ENCODE peak calls at places on chromosomes 5 and 9, in eight cellular contexts. Y is brain microvascular endothelial cell, S is activated B cell treated with CpG ODN at 0.5 μM for 24 hours, I is hepatocyte, K is fibroblast of lung, L is H1, Q is RWPE1, X is left lung. G is an unnamed sample.

GRCh38 chr5:178333821-178334481 is 101.3 kb upstream of the PHYKPL start:
- DNase-seq in S (no peak), L (no peak), I (no peak), Y (no peak), K (no peak), X (no peak), Q (no peak), G (no peak)

GRCh38 chr5:109619661-109620060 is 70.1 kb upstream of the MAN2A1 start:
- DNase-seq in Q (no peak), I (no peak), L (no peak), X (no peak), Y (no peak), K (no peak), S (no peak), G (no peak)

GRCh38 chr5:133996683-133997252 is 8.0 kb downstream of the VDAC1 start:
- DNase-seq in S (no peak), K (no peak), Q (no peak), X (no peak), L (no peak), Y (no peak), I (no peak), G (no peak)

GRCh38 chr9:131709741-131710499 is 30.0 kb downstream of the RAPGEF1 start:
- DNase-seq in L (no peak), X (no peak), I (no peak), Q (peak), S (no peak), Y (peak), K (peak), G (no peak)

GRCh38 chr9:93298498-93299417 is 114.8 kb downstream of the WNK2 start:
- DNase-seq in Q (no peak), S (no peak), K (no peak), I (no peak), L (no peak), X (no peak), Y (no peak), G (no peak)

GRCh38 chr5:16518606-16519005 is 53.0 kb upstream of the ZNF622 start:
- DNase-seq in I (no peak), S (no peak), L (no peak), X (no peak), Q (no peak), K (no peak), Y (no peak), G (no peak)

GRCh38 chr5:73692981-73693380 is 67.0 kb downstream of the ARHGEF28 start:
- DNase-seq in X (no peak), L (no peak), I (no peak), K (no peak), Q (no peak), S (no peak), Y (no peak), G (no peak)

GRCh38 chr5:174837919-174838902 is 113.8 kb downstream of the MSX2 start:
- DNase-seq in K (peak), Y (peak), X (no peak), L (no peak), S (no peak), Q (peak), I (peak), G (no peak)

GRCh38 chr5:147989239-147989638 is 74.5 kb upstream of the SPINK5 start:
- DNase-seq in X (no peak), L (no peak), K (no peak), S (no peak), Q (no peak), Y (no peak), I (no peak), G (no peak)

GRCh38 chr5:143051244-143052058 is 281.3 kb downstream of the ARHGAP26 start:
- DNase-seq in L (no peak), Q (peak), S (no peak), X (no peak), K (peak), I (peak), Y (peak), G (no peak)

GRCh38 chr9:72588336-72588735 is 66.9 kb downstream of the TMC1 start:
- DNase-seq in Q (no peak), X (no peak), S (no peak), K (peak), I (no peak), L (no peak), Y (no peak), G (no peak)

GRCh38 chr5:76332102-76332501 is 71.0 kb upstream of the IQGAP2 start:
- DNase-seq in X (no peak), K (no peak), Q (no peak), L (no peak), I (peak), Y (no peak), S (no peak), G (no peak)

GRCh38 chr5:113448224-113448623 is 13.4 kb upstream of the TSSK1B start:
- DNase-seq in L (no peak), Q (no peak), X (no peak), Y (no peak), S (no peak), K (no peak), I (no peak), G (no peak)

GRCh38 chr5:113451797-113452196 is 17.0 kb upstream of the TSSK1B start:
- DNase-seq in S (no peak), Q (no peak), I (no peak), X (no peak), L (no peak), Y (no peak), K (no peak), G (no peak)

GRCh38 chr5:178078197-178078995 is 34.9 kb upstream of the N4BP3 start:
- DNase-seq in Q (peak), S (no peak), X (no peak), Y (peak), K (peak), I (no peak), L (no peak), G (no peak)

GRCh38 chr5:128304121-128304520 is 220.6 kb downstream of the SLC12A2 start:
- DNase-seq in I (peak), K (peak), X (no peak), S (no peak), Q (peak), L (no peak), Y (peak), G (no peak)

DNA sequence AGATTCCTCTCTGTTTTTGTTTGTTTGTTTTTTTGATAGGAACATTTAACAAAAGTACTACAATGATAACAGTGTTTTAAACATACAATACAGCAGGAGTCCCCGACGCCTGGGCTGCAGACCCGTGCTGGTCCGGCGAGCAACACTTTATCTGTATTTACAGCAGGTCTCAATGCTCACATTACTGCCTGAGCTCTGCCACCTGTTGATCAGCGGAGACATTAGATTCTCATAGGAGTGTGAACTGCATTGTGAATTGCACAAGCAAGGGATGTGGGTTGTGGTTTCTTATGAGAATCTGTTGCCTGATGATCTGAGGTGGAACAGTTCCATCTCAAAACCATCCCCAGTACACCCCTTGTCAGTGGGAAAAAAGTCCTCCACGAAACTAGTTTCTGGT is 1068.5 kb upstream of the CDH10 start:
- DNase-seq in S (no peak), Y (no peak), K (no peak), X (peak), I (peak), L (peak), Q (no peak), G (no peak)
- TF ChIP-seq CTCF in S (no peak), Y (no peak), K (no peak), X (no peak), I (peak), L (no peak), Q (no peak), G (no peak)

DNA sequence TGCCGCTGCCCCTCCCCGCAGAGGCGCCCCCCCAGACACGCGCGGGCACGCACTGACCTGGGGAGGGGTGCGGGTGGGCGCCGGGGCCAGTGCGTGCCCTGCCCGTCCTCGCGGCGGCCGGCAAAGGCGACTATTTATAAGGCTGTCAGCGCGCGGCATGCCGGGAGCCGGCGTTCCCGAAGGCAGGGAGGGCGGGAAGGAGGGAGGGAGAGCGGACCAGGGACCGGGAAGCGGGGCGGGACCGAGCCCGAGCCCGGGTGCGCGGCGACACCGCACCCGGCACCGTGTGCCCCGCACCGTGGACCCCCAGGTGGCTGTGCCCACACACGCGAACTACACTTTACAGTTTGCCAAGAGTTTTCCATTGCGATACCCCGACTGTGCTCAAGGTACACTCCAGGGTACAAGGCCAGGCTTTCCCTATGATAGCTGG is at the start of gene AK1:
- DNase-seq in Y (peak), I (peak), K (peak), L (no peak), S (no peak), X (peak), Q (peak), G (no peak)
- TF ChIP-seq CTCF in Y (no peak), I (no peak), K (no peak), L (no peak), S (no peak), X (no peak), Q (no peak), G (no peak)

GRCh38 chr5:60149081-60149480 is 255.6 kb upstream of the PDE4D start:
- DNase-seq in X (no peak), Q (no peak), L (no peak), S (no peak), K (no peak), Y (no peak), I (no peak), G (no peak)
- TF ChIP-seq CTCF in X (no peak), Q (no peak), L (no peak), S (no peak), K (no peak), Y (no peak), I (no peak), G (no peak)

DNA sequence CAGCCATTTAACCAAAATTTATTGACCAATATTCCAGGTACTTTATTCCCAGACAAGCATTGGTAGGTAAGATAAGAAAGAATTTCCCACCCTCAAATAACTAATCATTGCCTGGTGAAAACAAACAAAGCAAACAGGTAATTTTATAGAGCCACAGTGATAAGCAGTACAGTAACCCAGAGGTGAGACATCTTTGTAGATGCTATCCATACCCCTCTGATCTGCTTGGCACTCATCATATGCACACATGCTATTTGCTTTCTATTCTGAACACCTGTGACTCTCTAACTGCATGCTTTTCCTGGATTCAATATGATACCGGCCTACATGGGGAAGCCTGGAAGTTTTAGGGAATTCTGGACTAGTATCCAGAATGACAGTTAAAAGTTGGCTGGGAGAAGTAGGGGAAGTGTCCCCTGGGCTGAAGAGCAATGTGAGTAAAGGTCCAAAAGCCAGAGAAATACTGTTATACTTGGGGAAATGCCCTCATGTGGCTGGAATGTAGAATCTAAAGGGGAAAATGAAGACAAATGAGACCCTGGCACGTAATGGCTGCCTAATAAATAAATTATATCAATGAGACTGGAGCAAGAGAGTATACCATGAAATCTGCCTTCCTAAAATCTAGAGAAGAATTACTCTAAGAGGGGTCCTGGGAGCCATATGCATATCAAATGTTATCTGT is 243.8 kb upstream of the ADAMTSL1 start:
- DNase-seq in I (no peak), Y (no peak), L (no peak), S (no peak), X (no peak), Q (no peak), K (no peak), G (no peak)
- TF ChIP-seq CTCF in I (peak), Y (peak), L (peak), S (no peak), X (no peak), Q (no peak), K (no peak), G (no peak)

DNA sequence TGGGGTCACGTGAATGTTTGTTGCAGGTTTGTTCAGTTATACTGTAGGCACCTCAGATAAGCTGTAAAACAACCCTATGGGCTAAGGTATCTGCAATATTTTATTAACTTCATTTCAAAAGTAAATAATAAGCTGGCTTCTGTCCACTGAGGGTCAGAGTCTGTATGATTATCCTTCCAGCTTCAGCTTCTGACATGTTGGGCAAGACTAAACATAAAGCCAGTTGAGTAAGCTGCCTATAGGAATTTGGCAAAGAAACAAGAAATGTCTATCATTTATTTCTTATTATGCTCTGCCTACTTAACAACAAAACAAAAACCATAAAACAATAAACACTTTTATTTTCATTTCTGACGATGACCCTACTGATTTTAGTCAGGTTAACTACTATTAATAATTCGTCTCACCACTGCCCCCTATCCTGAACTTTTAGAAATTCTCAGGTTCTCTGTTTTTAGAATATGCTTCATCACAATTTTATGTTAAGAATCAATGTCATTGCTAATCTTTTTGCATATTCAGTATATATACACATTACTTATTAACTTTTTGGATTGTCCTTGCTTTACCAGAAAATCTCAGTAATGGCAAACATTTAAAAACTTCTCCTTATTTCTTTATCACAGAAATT is 413.5 kb upstream of the ADAMTSL1 start:
- DNase-seq in Q (peak), L (no peak), Y (no peak), I (no peak), K (no peak), X (no peak), S (no peak), G (no peak)
- TF ChIP-seq CTCF in Q (peak), L (peak), Y (peak), I (peak), K (peak), X (no peak), S (no peak), G (no peak)

GRCh38 chr5:67696446-67696845 is 499.8 kb upstream of the CD180 start:
- DNase-seq in L (no peak), X (no peak), Y (no peak), I (no peak), S (no peak), K (no peak), Q (no peak), G (no peak)
- TF ChIP-seq CTCF in L (no peak), X (no peak), Y (no peak), I (no peak), S (no peak), K (no peak), Q (no peak), G (no peak)

GRCh38 chr5:39107350-39107749 is 33.2 kb upstream of the RICTOR start:
- DNase-seq in I (no peak), K (no peak), S (no peak), Y (no peak), Q (no peak), L (no peak), X (no peak), G (no peak)

GRCh38 chr5:39104221-39104620 is 30.0 kb upstream of the RICTOR start:
- DNase-seq in Y (no peak), L (no peak), I (no peak), K (no peak), X (no peak), S (no peak), Q (no peak), G (no peak)

GRCh38 chr5:39108987-39109386 is 34.8 kb upstream of the RICTOR start:
- DNase-seq in I (no peak), X (no peak), Q (no peak), Y (no peak), K (no peak), S (no peak), L (no peak), G (no peak)

GRCh38 chr5:39109616-39110015 is 35.4 kb upstream of the RICTOR start:
- DNase-seq in S (no peak), Q (no peak), I (no peak), X (no peak), K (no peak), L (no peak), Y (no peak), G (no peak)

GRCh38 chr5:39106332-39106731 is 32.1 kb upstream of the RICTOR start:
- DNase-seq in Q (no peak), X (no peak), Y (no peak), I (no peak), K (no peak), S (no peak), L (no peak), G (no peak)
- TF ChIP-seq CTCF in Q (peak), X (no peak), Y (peak), I (peak), K (peak), S (no peak), L (no peak), G (peak)

GRCh38 chr9:95024097-95024671 is 293.3 kb downstream of the FANCC start:
- DNase-seq in Y (no peak), Q (no peak), S (no peak), X (no peak), K (no peak), I (no peak), L (no peak), G (no peak)
- TF ChIP-seq CTCF in Y (no peak), Q (no peak), S (no peak), X (no peak), K (no peak), I (peak), L (peak), G (no peak)

GRCh38 chr5:125992050-125992449 is 431.2 kb upstream of the GRAMD2B start:
- DNase-seq in L (no peak), I (no peak), X (no peak), S (no peak), Q (no peak), K (no peak), Y (no peak), G (no peak)

DNA sequence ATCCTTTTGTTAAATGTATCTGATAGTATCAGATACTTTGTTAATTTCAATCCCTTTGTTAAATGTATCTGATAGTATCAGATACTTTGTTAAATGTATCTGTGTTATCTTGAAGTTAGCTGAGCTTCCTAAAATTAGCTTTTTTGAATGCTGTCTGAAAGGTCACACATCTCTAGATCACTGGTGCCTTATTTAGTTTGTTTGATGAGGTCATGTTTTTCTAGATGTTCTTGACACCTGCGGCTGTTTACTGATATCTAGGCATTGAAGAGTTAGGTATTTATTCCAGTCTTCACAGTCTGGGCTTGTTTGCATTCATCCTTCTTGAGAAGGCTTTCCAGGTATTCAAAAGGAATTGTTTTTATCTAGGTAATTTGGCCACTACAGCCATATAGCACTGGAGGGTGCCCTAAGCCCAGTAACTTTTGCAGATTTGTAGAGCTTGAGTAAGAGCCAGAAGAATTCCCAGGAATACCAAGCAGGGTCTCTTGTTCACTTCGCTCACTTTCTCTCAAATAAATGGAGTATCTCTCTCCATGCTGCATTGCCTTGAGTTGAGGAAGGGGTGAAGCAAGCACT is 435.4 kb upstream of the GRAMD2B start:
- DNase-seq in Y (no peak), L (peak), K (no peak), I (no peak), S (no peak), X (no peak), Q (no peak), G (no peak)
- TF ChIP-seq CTCF in Y (peak), L (peak), K (no peak), I (no peak), S (no peak), X (no peak), Q (no peak), G (no peak)

G was measured in natural killer cell.